ENCODE peak calls at places on chromosomes 13 and 19, in seven cellular contexts. H is uterus, G is fibroblast of lung, E is heart left ventricle, T is testis, Z is heart right ventricle, Q is AG09309. D is an unnamed sample.

GRCh38 chr19:5086725-5087439 is 118.0 kb downstream of the KDM4B start:
- DNase-seq in H (no peak), G (no peak), E (no peak), T (no peak), Z (no peak), Q (no peak), D (no peak)

GRCh38 chr19:57850553-57851017 is 926 bp downstream of the ZNF587 start:
- DNase-seq in H (no peak), G (peak), E (no peak), T (no peak), Z (no peak), Q (no peak), D (peak)

GRCh38 chr19:45767881-45768643 is 990 bp downstream of the SIX5 start:
- DNase-seq in H (peak), G (peak), E (peak), T (peak), Z (peak), Q (no peak), D (peak)

GRCh38 chr19:42207767-42208259 is 9.7 kb downstream of the DEDD2 start:
- DNase-seq in H (no peak), G (peak), E (peak), T (no peak), Z (no peak), Q (no peak), D (peak)

GRCh38 chr13:46593403-46593802 is 40.4 kb downstream of the LRCH1 start:
- DNase-seq in H (no peak), G (no peak), E (no peak), T (no peak), Z (no peak), Q (no peak), D (no peak)

GRCh38 chr13:40982772-40983171 is 36.3 kb downstream of the ELF1 start:
- DNase-seq in H (no peak), G (peak), E (peak), T (peak), Z (no peak), Q (no peak), D (peak)

GRCh38 chr13:79267560-79267959 is 138.5 kb downstream of the RBM26 start:
- DNase-seq in H (no peak), G (no peak), E (no peak), T (no peak), Z (no peak), Q (no peak), D (no peak)

GRCh38 chr13:26881154-26881553 is 120.6 kb upstream of the GPR12 start:
- DNase-seq in H (no peak), G (peak), E (no peak), T (no peak), Z (no peak), Q (no peak), D (peak)

GRCh38 chr13:52002361-52002760 is 8.9 kb downstream of the ATP7B start:
- DNase-seq in H (no peak), G (no peak), E (no peak), T (no peak), Z (no peak), Q (no peak), D (no peak)

GRCh38 chr19:996051-996838 is 4.0 kb upstream of the GRIN3B start:
- DNase-seq in H (no peak), G (peak), E (no peak), T (no peak), Z (no peak), Q (no peak), D (peak)

GRCh38 chr13:34748561-34748960 is 193.5 kb upstream of the NBEA start:
- DNase-seq in H (no peak), G (peak), E (no peak), T (no peak), Z (no peak), Q (no peak), D (no peak)

GRCh38 chr19:8259922-8260247 is 48.3 kb downstream of the CD320 start:
- DNase-seq in H (no peak), G (no peak), E (no peak), T (peak), Z (no peak), Q (no peak), D (no peak)

GRCh38 chr19:15378529-15379082 is 981 bp downstream of the AKAP8 start:
- DNase-seq in H (no peak), G (peak), E (peak), T (peak), Z (no peak), Q (no peak), D (peak)

GRCh38 chr13:41700790-41701310 is 243.5 kb downstream of the RGCC start:
- DNase-seq in H (no peak), G (peak), E (peak), T (no peak), Z (no peak), Q (peak), D (peak)

GRCh38 chr13:26377038-26377437 is 123.1 kb downstream of the CDK8 start:
- DNase-seq in H (no peak), G (peak), E (no peak), T (no peak), Z (no peak), Q (no peak), D (peak)

GRCh38 chr19:33402421-33403220 is 29.1 kb downstream of the CEBPG start:
- DNase-seq in H (no peak), G (no peak), E (no peak), T (no peak), Z (no peak), Q (no peak), D (no peak)

GRCh38 chr13:42136518-42136917 is 88.1 kb downstream of the DGKH start:
- DNase-seq in H (no peak), G (no peak), E (no peak), T (no peak), Z (no peak), Q (no peak), D (no peak)

GRCh38 chr19:55620410-55620809 is 4.0 kb downstream of the ZNF784 start:
- DNase-seq in H (no peak), G (no peak), E (no peak), T (no peak), Z (no peak), Q (no peak), D (no peak)

GRCh38 chr13:95533545-95534135 is 18.9 kb upstream of the CLDN10 start:
- DNase-seq in H (no peak), G (no peak), E (no peak), T (no peak), Z (no peak), Q (no peak), D (no peak)

GRCh38 chr13:74796126-74796643 is 662.0 kb upstream of the KLF12 start:
- DNase-seq in H (no peak), G (no peak), E (no peak), T (peak), Z (no peak), Q (no peak), D (no peak)

GRCh38 chr19:1264801-1265610 is 4.1 kb upstream of the CIRBP start:
- DNase-seq in H (peak), G (peak), E (peak), T (peak), Z (peak), Q (no peak), D (peak)

GRCh38 chr13:32126298-32126697 is 94.7 kb downstream of the FRY start:
- DNase-seq in H (no peak), G (peak), E (no peak), T (no peak), Z (no peak), Q (peak), D (no peak)

GRCh38 chr19:7988307-7988706 is 17.1 kb downstream of the ELAVL1 start:
- DNase-seq in H (no peak), G (no peak), E (no peak), T (no peak), Z (no peak), Q (no peak), D (no peak)

GRCh38 chr19:15129856-15130580 is 22.8 kb downstream of the SYDE1 start:
- DNase-seq in H (no peak), G (no peak), E (no peak), T (no peak), Z (no peak), Q (no peak), D (no peak)

GRCh38 chr13:108895220-108895704 is 265.9 kb downstream of the MYO16 start:
- DNase-seq in H (no peak), G (peak), E (no peak), T (no peak), Z (no peak), Q (no peak), D (peak)

GRCh38 chr13:113527272-113527958 is 36.9 kb upstream of the DCUN1D2 start:
- DNase-seq in H (no peak), G (no peak), E (no peak), T (no peak), Z (no peak), Q (no peak), D (no peak)

GRCh38 chr13:100517135-100517534 is 71.5 kb downstream of the GGACT start:
- DNase-seq in H (no peak), G (no peak), E (no peak), T (no peak), Z (no peak), Q (no peak), D (no peak)

GRCh38 chr13:75762066-75762937 is 126.2 kb downstream of the LMO7 start:
- DNase-seq in H (no peak), G (no peak), E (no peak), T (no peak), Z (no peak), Q (no peak), D (no peak)

GRCh38 chr13:110185696-110186095 is 121.3 kb downstream of the COL4A1 start:
- DNase-seq in H (no peak), G (peak), E (no peak), T (no peak), Z (no peak), Q (peak), D (no peak)

GRCh38 chr19:13905634-13906524 is at the start of the genes BRME1 and CC2D1A:
- DNase-seq in H (peak), G (peak), E (peak), T (peak), Z (peak), Q (peak), D (peak)

GRCh38 chr19:16405091-16405490 is 66.7 kb downstream of the EPS15L1 start:
- DNase-seq in H (no peak), G (no peak), E (no peak), T (no peak), Z (no peak), Q (no peak), D (no peak)

GRCh38 chr19:47719047-47719885 is 6.0 kb downstream of the EHD2 start:
- DNase-seq in H (peak), G (peak), E (peak), T (peak), Z (peak), Q (peak), D (peak)

GRCh38 chr19:6674868-6675305 is 4.9 kb upstream of the TNFSF14 start:
- DNase-seq in H (peak), G (peak), E (peak), T (peak), Z (peak), Q (no peak), D (peak)

DNA sequence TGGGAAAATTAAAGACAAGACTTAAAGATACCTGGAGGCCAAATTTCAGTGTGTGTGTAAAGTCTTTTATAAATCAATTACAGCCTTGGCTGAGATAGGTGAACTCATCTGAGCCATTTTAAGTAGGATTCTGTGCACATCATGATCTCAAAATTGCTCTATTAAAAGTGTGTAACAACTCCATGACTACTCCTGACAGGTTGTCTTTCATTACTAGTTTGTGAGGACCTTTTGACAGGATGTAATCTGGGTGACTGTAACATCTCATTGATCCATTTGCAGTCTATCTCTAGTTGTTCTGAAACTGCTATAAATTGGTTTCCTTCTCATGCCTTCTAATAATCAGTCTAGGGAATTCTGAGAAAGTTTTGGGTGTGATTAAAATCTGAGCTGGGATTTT is 753.3 kb downstream of the SLITRK5 start:
- DNase-seq in H (no peak), G (no peak), E (no peak), T (no peak), Z (no peak), Q (no peak), D (no peak)
- TF ChIP-seq CTCF in H (no peak), G (no peak), E (no peak), T (no peak), Z (no peak), Q (no peak), D (no peak)

DNA sequence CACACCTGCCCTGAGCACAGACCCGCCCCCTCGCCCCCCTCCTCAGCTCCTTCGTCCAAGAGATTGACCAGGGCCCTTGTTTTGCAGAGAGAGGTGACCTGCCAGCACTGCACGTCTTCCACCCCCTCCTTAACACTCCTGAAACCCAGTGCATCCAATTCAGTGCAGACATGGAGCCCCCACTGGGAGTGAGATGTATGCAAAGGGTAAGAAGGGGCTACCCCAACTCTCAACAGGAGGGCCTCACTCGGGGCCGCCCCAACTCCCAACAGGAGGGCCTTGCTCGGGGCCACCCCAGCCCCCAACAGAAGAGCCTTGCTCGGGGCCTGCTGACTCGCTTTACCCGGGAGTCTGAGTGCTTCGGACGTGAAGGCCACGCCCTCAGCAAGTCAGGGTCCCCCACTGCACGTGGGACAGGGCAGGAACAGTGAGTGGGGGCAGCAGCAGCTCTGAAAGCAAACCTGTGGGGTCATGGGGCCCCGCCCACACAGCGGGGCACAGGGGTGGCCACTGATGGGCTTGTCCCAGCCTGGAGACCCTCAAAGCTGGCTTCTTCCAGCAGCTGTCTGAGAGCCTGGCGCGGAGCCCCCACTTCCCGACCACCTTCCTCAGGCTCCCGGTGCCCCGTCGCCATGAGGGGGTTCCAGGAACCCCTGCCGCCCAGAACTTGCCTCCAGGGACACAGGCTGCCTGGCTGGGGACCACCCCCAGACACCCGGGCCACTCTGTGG is 5.6 kb downstream of the CACTIN start:
- DNase-seq in H (no peak), G (no peak), E (no peak), T (no peak), Z (no peak), Q (no peak), D (no peak)
- H3K4me3 ChIP-seq in H (no peak), G (no peak), E (no peak), T (no peak), Z (no peak), Q (no peak), D (no peak)

GRCh38 chr13:49225358-49226042 is 5.4 kb downstream of the MLNR start:
- DNase-seq in H (no peak), G (no peak), E (no peak), T (no peak), Z (no peak), Q (no peak), D (peak)
- TF ChIP-seq CTCF in H (no peak), G (no peak), E (no peak), T (no peak), Z (no peak), Q (no peak), D (no peak)

DNA sequence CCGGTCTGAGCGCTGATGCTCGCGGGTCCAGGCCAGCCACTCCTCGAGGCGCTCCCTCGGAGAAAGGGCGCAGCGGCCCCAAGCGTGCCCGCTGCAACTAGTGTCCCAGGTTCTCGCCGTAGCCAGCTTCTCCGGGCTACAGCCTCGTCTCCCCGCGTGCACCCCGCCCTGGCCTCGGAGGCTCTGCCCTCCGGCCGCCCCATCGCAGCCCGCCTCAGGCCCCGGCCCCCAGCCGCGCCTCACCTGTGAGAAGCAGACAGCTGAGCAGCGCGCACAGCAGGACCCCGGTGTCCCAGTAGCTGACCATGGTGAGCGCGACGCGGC is 429 bp downstream of the FLT1 start:
- DNase-seq in H (no peak), G (no peak), E (peak), T (no peak), Z (no peak), Q (no peak), D (peak)
- H3K4me3 ChIP-seq in H (peak), G (peak), E (peak), T (peak), Z (peak), Q (peak), D (peak)

GRCh38 chr13:60851378-60851777 is 454.4 kb downstream of the TDRD3 start:
- DNase-seq in H (no peak), G (no peak), E (no peak), T (no peak), Z (no peak), Q (no peak), D (no peak)
- TF ChIP-seq CTCF in H (no peak), G (no peak), E (no peak), T (no peak), Z (no peak), Q (no peak), D (no peak)

DNA sequence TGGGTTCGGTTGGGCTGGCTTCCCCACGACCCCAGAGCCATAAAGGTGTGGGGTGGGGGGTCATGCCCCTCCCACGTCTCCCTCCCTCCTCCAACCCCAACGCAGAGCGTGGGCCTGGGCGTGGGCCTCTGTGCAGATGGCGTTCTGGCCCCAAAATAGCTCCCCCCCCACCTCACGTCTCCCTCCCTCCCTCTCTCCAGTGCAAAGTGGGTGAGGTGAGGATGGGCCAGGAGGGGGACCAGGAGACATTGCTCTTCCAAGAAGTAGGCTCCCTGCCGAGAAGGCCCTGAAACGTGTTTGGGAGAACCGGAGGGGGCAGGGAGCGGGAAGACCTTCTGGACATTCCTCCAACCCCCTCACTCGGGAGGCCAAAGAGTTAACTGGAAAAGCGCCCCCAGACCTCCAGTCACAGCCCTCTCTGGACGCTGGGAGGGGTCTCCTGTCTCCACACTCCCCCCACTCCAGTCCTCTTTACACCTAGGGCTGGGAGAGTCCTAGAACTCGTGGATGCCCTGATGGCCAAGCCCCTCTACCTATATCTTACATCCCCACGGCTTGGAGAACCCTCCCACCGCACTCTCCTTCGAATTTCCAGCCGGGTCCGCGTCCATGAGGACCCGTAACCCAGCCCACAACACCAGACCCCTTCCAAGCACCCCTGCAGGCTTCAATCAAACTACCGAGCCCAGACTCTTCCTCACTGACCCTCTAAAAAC is 855 bp downstream of the UNC13A start:
- DNase-seq in H (no peak), G (no peak), E (no peak), T (no peak), Z (no peak), Q (no peak), D (no peak)
- H3K4me3 ChIP-seq in H (no peak), G (no peak), E (no peak), T (peak), Z (peak), Q (peak), D (peak)

GRCh38 chr19:18304496-18305312 is 18.2 kb downstream of the LSM4 start:
- DNase-seq in H (peak), G (peak), E (peak), T (peak), Z (peak), Q (no peak), D (peak)
- TF ChIP-seq CTCF in H (peak), G (no peak), E (no peak), T (no peak), Z (no peak), Q (no peak), D (no peak)

GRCh38 chr19:2323707-2324106 is 4.7 kb downstream of the LSM7 start:
- DNase-seq in H (no peak), G (no peak), E (no peak), T (no peak), Z (no peak), Q (no peak), D (no peak)
- H3K4me3 ChIP-seq in H (no peak), G (no peak), E (no peak), T (no peak), Z (no peak), Q (no peak), D (no peak)

GRCh38 chr13:20127563-20128458 is 33.0 kb downstream of the GJA3 start:
- DNase-seq in H (peak), G (peak), E (peak), T (peak), Z (peak), Q (no peak), D (peak)
- TF ChIP-seq CTCF in H (peak), G (peak), E (peak), T (peak), Z (peak), Q (peak), D (peak)

D was measured in fibroblast of pulmonary artery.